ENCODE peak calls at places on chromosomes 2 and 18, in four cellular contexts. P, A, Q and L are unnamed samples.

GRCh38 chr18:62199629-62200028 is 12.6 kb downstream of the RELCH start:
- DNase-seq in A (no peak), Q (no peak), P (no peak), L (no peak)

GRCh38 chr2:158644139-158644538 is 151.0 kb upstream of the DAPL1 start:
- DNase-seq in Q (peak), P (no peak), A (no peak), L (no peak)

GRCh38 chr2:215548714-215549113 is 112.8 kb upstream of the FN1 start:
- DNase-seq in P (no peak), A (no peak), Q (no peak), L (no peak)

GRCh38 chr2:157627594-157628281 is 926 bp downstream of the ACVR1C start:
- DNase-seq in A (no peak), Q (no peak), P (peak), L (peak)

GRCh38 chr2:149629003-149629402 is 41.4 kb upstream of the MMADHC start:
- DNase-seq in Q (no peak), A (no peak), P (no peak), L (no peak)

GRCh38 chr2:218981390-218982311 is 3.3 kb downstream of the FEV start:
- DNase-seq in P (peak), Q (no peak), A (no peak), L (peak)

GRCh38 chr2:38648107-38648761 is 17.7 kb upstream of the GALM start:
- DNase-seq in Q (no peak), A (no peak), P (no peak), L (no peak)

GRCh38 chr2:98908909-98909308 is 27.1 kb downstream of the CRACDL start:
- DNase-seq in P (no peak), Q (peak), A (no peak), L (no peak)

GRCh38 chr2:217943379-217944321 is 59.1 kb downstream of the TNS1 start:
- DNase-seq in P (no peak), Q (peak), A (no peak), L (no peak)

GRCh38 chr2:66555511-66556324 is 120.8 kb downstream of the MEIS1 start:
- DNase-seq in P (no peak), Q (no peak), A (no peak), L (no peak)

GRCh38 chr18:8949206-8949605 is 153.3 kb upstream of the NDUFV2 start:
- DNase-seq in A (no peak), Q (peak), P (no peak), L (no peak)

GRCh38 chr2:40666438-40666837 is 214.5 kb upstream of the SLC8A1 start:
- DNase-seq in P (no peak), A (no peak), Q (peak), L (no peak)

GRCh38 chr2:78431241-78431640 is 594.3 kb upstream of the REG3G start:
- DNase-seq in Q (no peak), A (no peak), P (no peak), L (no peak)

GRCh38 chr2:180607501-180608060 is 372.8 kb upstream of the UBE2E3 start:
- DNase-seq in P (no peak), Q (no peak), A (no peak), L (no peak)

GRCh38 chr2:231410293-231411004 is 14.9 kb downstream of the B3GNT7 start:
- DNase-seq in P (peak), A (no peak), Q (no peak), L (no peak)

GRCh38 chr2:105675841-105676240 is 68.9 kb upstream of the NCK2 start:
- DNase-seq in Q (no peak), A (no peak), P (no peak), L (no peak)

GRCh38 chr2:63743976-63744331 is 97.7 kb upstream of the UGP2 start:
- DNase-seq in Q (no peak), P (no peak), A (no peak), L (no peak)

GRCh38 chr18:63817441-63818051 is 42.3 kb downstream of the SERPINB7 start:
- DNase-seq in Q (peak), P (no peak), A (no peak), L (no peak)

GRCh38 chr2:68231061-68231372 is 21.3 kb downstream of the PPP3R1 start:
- DNase-seq in A (no peak), P (no peak), Q (no peak), L (no peak)

GRCh38 chr2:231680992-231681852 is 27.1 kb upstream of the PTMA start:
- DNase-seq in Q (peak), P (no peak), A (no peak), L (no peak)

GRCh38 chr2:15780912-15781574 is 159.3 kb upstream of the MYCN start:
- DNase-seq in A (no peak), P (no peak), Q (no peak), L (no peak)

GRCh38 chr2:69221960-69222751 is 164.9 kb downstream of the GFPT1 start:
- DNase-seq in P (no peak), Q (peak), A (no peak), L (no peak)

GRCh38 chr2:126731353-126731752 is 75.4 kb downstream of the GYPC start:
- DNase-seq in Q (no peak), A (no peak), P (no peak), L (no peak)

GRCh38 chr2:669323-669722 is 7.9 kb downstream of the TMEM18 start:
- DNase-seq in Q (peak), A (no peak), P (no peak), L (no peak)

GRCh38 chr18:48946329-48946835 is 4.4 kb downstream of the SMAD7 start:
- DNase-seq in Q (peak), P (no peak), A (no peak), L (no peak)

GRCh38 chr2:16139663-16140610 is 199.6 kb downstream of the MYCN start:
- DNase-seq in A (no peak), P (no peak), Q (no peak), L (no peak)

GRCh38 chr18:59383831-59384230 is 24.8 kb upstream of the LMAN1 start:
- DNase-seq in Q (no peak), P (no peak), A (no peak), L (no peak)

GRCh38 chr2:222978850-222979249 is 73.1 kb upstream of the KCNE4 start:
- DNase-seq in Q (no peak), P (no peak), A (no peak), L (no peak)

GRCh38 chr2:109148347-109148746 is 19.3 kb downstream of the SH3RF3 start:
- DNase-seq in P (no peak), A (no peak), Q (no peak), L (no peak)

GRCh38 chr2:26483957-26484565 is 6.1 kb upstream of the OTOF start:
- DNase-seq in Q (no peak), A (no peak), P (no peak), L (no peak)